ENCODE peak calls at places on chromosomes 4 and X, in ten cellular contexts. U is NB4; E is NCI-H510A treated with DMSO at 0.1 percent for 48 hours; R is NCI-H1417; P is activated naive CD8-positive, alpha-beta T cell treated with anti-CD3 and anti-CD28 coated beads, Interleukin-2, amount 50 U/mL, for 24 hours; G is pons; S is PC-3; W is stimulated activated CD4-positive, alpha-beta T cell treated with anti-CD3 and anti-CD28 coated beads, TNF-alpha, amount 100 ng/mL, for 48 hours; F is CD4-positive, alpha-beta T cell; Y is activated gamma-delta T cell treated with anti-CD3 and anti-CD28 coated beads, Interleukin-2, amount 50 U/mL, for 16 hours. T is an unnamed sample.

GRCh38 chr4:55947912-55948725 is 626 bp upstream of the CEP135 start:
- DNase-seq in U (peak), E (no peak), R (no peak), P (peak), G (no peak), S (peak), W (no peak), F (no peak), Y (peak), T (peak)

GRCh38 chr4:46389301-46389761 is 597 bp downstream of the GABRA2 start:
- DNase-seq in U (no peak), E (peak), R (peak), P (no peak), G (no peak), S (no peak), W (no peak), F (no peak), Y (no peak), T (no peak)

GRCh38 chr4:170591076-170591475 is 501.3 kb upstream of the AADAT start:
- DNase-seq in U (no peak), E (no peak), R (no peak), P (no peak), G (no peak), S (no peak), W (no peak), F (no peak), Y (no peak), T (no peak)

GRCh38 chrX:2468406-2469195 is 32.2 kb downstream of the DHRSX start:
- DNase-seq in U (no peak), E (no peak), R (no peak), P (no peak), G (no peak), S (no peak), W (no peak), F (no peak), Y (no peak), T (no peak)

GRCh38 chr4:106818764-106819163 is 217.3 kb downstream of the DKK2 start:
- DNase-seq in U (no peak), E (no peak), R (no peak), P (no peak), G (no peak), S (peak), W (no peak), F (no peak), Y (no peak), T (no peak)

GRCh38 chr4:32775049-32775448 is 2054.9 kb downstream of the PCDH7 start:
- DNase-seq in U (peak), E (no peak), R (peak), P (no peak), G (peak), S (peak), W (no peak), F (no peak), Y (no peak), T (peak)

GRCh38 chr4:81504685-81505598 is 33.2 kb upstream of the RASGEF1B start:
- DNase-seq in U (no peak), E (no peak), R (no peak), P (peak), G (peak), S (no peak), W (peak), F (peak), Y (peak), T (no peak)

GRCh38 chr4:139559095-139559490 is 3.1 kb upstream of the SETD7 start:
- DNase-seq in U (peak), E (no peak), R (no peak), P (no peak), G (peak), S (no peak), W (no peak), F (no peak), Y (no peak), T (no peak)

GRCh38 chr4:3248811-3249661 is at the start of gene MSANTD1:
- DNase-seq in U (peak), E (no peak), R (no peak), P (no peak), G (no peak), S (no peak), W (no peak), F (no peak), Y (no peak), T (peak)

GRCh38 chr4:8133897-8134542 is 24.6 kb downstream of the ABLIM2 start:
- DNase-seq in U (no peak), E (no peak), R (no peak), P (no peak), G (no peak), S (no peak), W (no peak), F (no peak), Y (no peak), T (no peak)

GRCh38 chr4:5500165-5500564 is 208.2 kb downstream of the EVC2 start:
- DNase-seq in U (peak), E (no peak), R (no peak), P (no peak), G (no peak), S (peak), W (no peak), F (no peak), Y (no peak), T (peak)

GRCh38 chrX:118459494-118459893 is 36.1 kb upstream of the DOCK11 start:
- DNase-seq in U (peak), E (peak), R (peak), P (no peak), G (peak), S (peak), W (no peak), F (no peak), Y (no peak), T (peak)

GRCh38 chr4:74608151-74608949 is 163.4 kb downstream of the AREG start:
- DNase-seq in U (no peak), E (no peak), R (no peak), P (no peak), G (no peak), S (peak), W (no peak), F (no peak), Y (no peak), T (peak)

GRCh38 chrX:69493193-69493592 is 10.9 kb upstream of the NALF2 start:
- DNase-seq in U (peak), E (peak), R (peak), P (peak), G (peak), S (peak), W (peak), F (no peak), Y (no peak), T (peak)

GRCh38 chrX:132956421-132957210 is 1.8 kb downstream of the HS6ST2 start:
- DNase-seq in U (no peak), E (peak), R (no peak), P (no peak), G (no peak), S (no peak), W (no peak), F (no peak), Y (no peak), T (no peak)

GRCh38 chrX:70141373-70141772 is 8.1 kb downstream of the IGBP1 start:
- DNase-seq in U (no peak), E (no peak), R (no peak), P (no peak), G (no peak), S (no peak), W (no peak), F (no peak), Y (no peak), T (no peak)

GRCh38 chr4:39658756-39659155 is 20.1 kb upstream of the SMIM14 start:
- DNase-seq in U (no peak), E (no peak), R (no peak), P (no peak), G (no peak), S (no peak), W (no peak), F (no peak), Y (no peak), T (no peak)

GRCh38 chrX:91039777-91040176 is 394.9 kb upstream of the PABPC5 start:
- DNase-seq in U (no peak), E (no peak), R (no peak), P (no peak), G (no peak), S (peak), W (no peak), F (no peak), Y (no peak), T (no peak)

GRCh38 chr4:41751325-41752061 is 3.0 kb upstream of the PHOX2B start:
- DNase-seq in U (no peak), E (no peak), R (no peak), P (peak), G (no peak), S (no peak), W (no peak), F (no peak), Y (no peak), T (no peak)

GRCh38 chrX:107673933-107674479 is 45.7 kb downstream of the PRPS1 start:
- DNase-seq in U (peak), E (no peak), R (no peak), P (peak), G (no peak), S (no peak), W (peak), F (peak), Y (peak), T (peak)

GRCh38 chr4:5770051-5770450 is 59.0 kb downstream of the EVC start:
- DNase-seq in U (no peak), E (no peak), R (no peak), P (no peak), G (no peak), S (no peak), W (no peak), F (no peak), Y (no peak), T (no peak)

T was measured in M059J.